ENCODE peak calls at places on chromosome 1, in five cellular contexts. H is iris pigment epithelial cell; O is iPS DF 6.9; S is cardiac muscle cell; B is activated naive CD4-positive, alpha-beta T cell. K is an unnamed sample.

GRCh38 chr1:178189814-178190213 is 95.9 kb downstream of the RASAL2 start:
- DNase-seq in H (peak; percentile 36), O (peak; percentile 52), S (peak; percentile 54), B (no peak), K (peak; percentile 20)

GRCh38 chr1:59218521-59219236 is 78.2 kb upstream of the FGGY start:
- DNase-seq in H (peak; percentile 63), O (no peak), S (no peak), B (no peak), K (no peak)

GRCh38 chr1:83901547-83902155 is 97.3 kb downstream of the TTLL7 start:
- DNase-seq in H (peak; percentile 92), O (no peak), S (no peak), B (no peak), K (peak; percentile 45)

GRCh38 chr1:36151845-36152203 is 2.5 kb upstream of the TRAPPC3 start:
- DNase-seq in H (no peak), O (no peak), S (no peak), B (no peak), K (no peak)

GRCh38 chr1:168725060-168725459 is 3.9 kb downstream of the DPT start:
- DNase-seq in H (no peak), O (no peak), S (no peak), B (no peak), K (no peak)

GRCh38 chr1:31523769-31524168 is 52.5 kb upstream of the TINAGL1 start:
- DNase-seq in H (no peak), O (no peak), S (no peak), B (no peak), K (no peak)

GRCh38 chr1:93965888-93966287 is 56.7 kb upstream of the GCLM start:
- DNase-seq in H (no peak), O (no peak), S (no peak), B (no peak), K (no peak)

GRCh38 chr1:3863231-3863935 is 6.1 kb downstream of the DFFB start:
- DNase-seq in H (no peak), O (no peak), S (no peak), B (no peak), K (no peak)

GRCh38 chr1:66275601-66276023 is 258.3 kb upstream of the SGIP1 start:
- DNase-seq in H (no peak), O (no peak), S (no peak), B (no peak), K (no peak)

GRCh38 chr1:214862421-214862820 is 220.1 kb upstream of the KCNK2 start:
- DNase-seq in H (peak; percentile 73), O (no peak), S (no peak), B (no peak), K (no peak)

GRCh38 chr1:60765204-60765603 is 317.2 kb upstream of the NFIA start:
- DNase-seq in H (peak; percentile 65), O (peak; percentile 55), S (peak; percentile 57), B (no peak), K (peak; percentile 26)

GRCh38 chr1:36137776-36138175 is 11.5 kb downstream of the TRAPPC3 start:
- DNase-seq in H (no peak), O (no peak), S (no peak), B (no peak), K (no peak)

GRCh38 chr1:154325583-154326545 is 539 bp downstream of the ATP8B2 start:
- DNase-seq in H (peak; percentile 86), O (peak; percentile 50), S (peak; percentile 92), B (no peak), K (peak; percentile 93)

GRCh38 chr1:226033599-226034390 is 28.7 kb upstream of the H3-3A start:
- DNase-seq in H (no peak), O (no peak), S (no peak), B (no peak), K (no peak)

GRCh38 chr1:165887877-165888551 is 60.6 kb downstream of the UCK2 start:
- DNase-seq in H (no peak), O (no peak), S (no peak), B (no peak), K (no peak)

GRCh38 chr1:42735056-42735455 is 5.0 kb downstream of the CLDN19 start:
- DNase-seq in H (no peak), O (no peak), S (no peak), B (no peak), K (no peak)

GRCh38 chr1:162732566-162733335 is 57.8 kb upstream of the HSD17B7 start:
- DNase-seq in H (no peak), O (no peak), S (no peak), B (no peak), K (no peak)

GRCh38 chr1:203669739-203670138 is 43.1 kb downstream of the ATP2B4 start:
- DNase-seq in H (peak; percentile 64), O (no peak), S (no peak), B (no peak), K (peak; percentile 63)

GRCh38 chr1:66556161-66556611 is 22.2 kb downstream of the SGIP1 start:
- DNase-seq in H (no peak), O (no peak), S (no peak), B (no peak), K (no peak)

GRCh38 chr1:243628476-243628907 is 221.6 kb downstream of the AKT3 start:
- DNase-seq in H (peak; percentile 35), O (no peak), S (no peak), B (no peak), K (no peak)

GRCh38 chr1:36134805-36135339 is 9.8 kb upstream of the COL8A2 start:
- DNase-seq in H (no peak), O (peak; percentile 64), S (peak; percentile 82), B (no peak), K (peak; percentile 79)

GRCh38 chr1:150813028-150813707 is 5.1 kb upstream of the CTSK start:
- DNase-seq in H (peak; percentile 76), O (no peak), S (peak; percentile 57), B (no peak), K (peak; percentile 83)

K was measured in astrocyte of the hippocampus.